ENCODE peak calls at places on chromosomes 13 and 19, in six cellular contexts. O, X, P, S, Z and J are unnamed samples.

GRCh38 chr19:16627194-16627927 is 643 bp downstream of the MED26 start:
- DNase-seq in S (peak), X (no peak), O (peak), Z (no peak), P (peak), J (no peak)

GRCh38 chr19:29610574-29611271 is 4.6 kb downstream of the POP4 start:
- DNase-seq in S (peak), P (peak), O (peak), X (peak), Z (peak), J (peak)

GRCh38 chr19:32779082-32779481 is 59.5 kb downstream of the TDRD12 start:
- DNase-seq in P (no peak), Z (no peak), X (no peak), S (no peak), O (no peak), J (peak)

GRCh38 chr13:40566811-40567210 is 99.6 kb downstream of the FOXO1 start:
- DNase-seq in P (no peak), S (no peak), O (no peak), X (no peak), Z (no peak), J (no peak)

GRCh38 chr13:101911752-101912151 is 459.3 kb downstream of the ITGBL1 start:
- DNase-seq in X (no peak), O (no peak), P (no peak), Z (no peak), S (no peak), J (no peak)

GRCh38 chr13:33678906-33679657 is 138.9 kb upstream of the RFC3 start:
- DNase-seq in P (no peak), Z (peak), O (peak), S (no peak), X (no peak), J (peak)

GRCh38 chr19:7482584-7483439 is 6.0 kb downstream of the PEX11G start:
- DNase-seq in P (no peak), X (peak), O (peak), Z (no peak), S (no peak), J (peak)

GRCh38 chr19:35408284-35409171 is 37.7 kb downstream of the GPR42 start:
- DNase-seq in Z (no peak), O (no peak), X (no peak), S (no peak), P (no peak), J (no peak)

GRCh38 chr19:18208098-18208951 is 4.5 kb upstream of the RAB3A start:
- DNase-seq in Z (peak), P (no peak), X (no peak), S (no peak), O (no peak), J (peak)

GRCh38 chr19:19061491-19061890 is 2.3 kb upstream of the SLC25A42 start:
- DNase-seq in S (no peak), O (no peak), X (no peak), P (no peak), Z (no peak), J (no peak)

GRCh38 chr19:18558202-18558555 is 509 bp downstream of the KXD1 start:
- DNase-seq in X (no peak), P (peak), O (no peak), S (no peak), Z (no peak), J (no peak)

GRCh38 chr13:28013482-28013881 is 25.0 kb upstream of the URAD start:
- DNase-seq in S (no peak), O (no peak), P (no peak), Z (no peak), X (no peak), J (no peak)

GRCh38 chr13:113602291-113602970 is 17.9 kb downstream of the TFDP1 start:
- DNase-seq in X (no peak), S (no peak), O (no peak), P (no peak), Z (no peak), J (no peak)

GRCh38 chr19:1826557-1827521 is 14.8 kb upstream of the ATP8B3 start:
- DNase-seq in P (no peak), S (no peak), X (no peak), O (no peak), Z (no peak), J (peak)

GRCh38 chr13:29846475-29847256 is 3.8 kb downstream of the UBL3 start:
- DNase-seq in Z (no peak), X (no peak), O (no peak), P (no peak), S (no peak), J (no peak)
- H3K27ac ChIP-seq in Z (peak), X (no peak), O (no peak), P (no peak), S (no peak), J (no peak)

DNA sequence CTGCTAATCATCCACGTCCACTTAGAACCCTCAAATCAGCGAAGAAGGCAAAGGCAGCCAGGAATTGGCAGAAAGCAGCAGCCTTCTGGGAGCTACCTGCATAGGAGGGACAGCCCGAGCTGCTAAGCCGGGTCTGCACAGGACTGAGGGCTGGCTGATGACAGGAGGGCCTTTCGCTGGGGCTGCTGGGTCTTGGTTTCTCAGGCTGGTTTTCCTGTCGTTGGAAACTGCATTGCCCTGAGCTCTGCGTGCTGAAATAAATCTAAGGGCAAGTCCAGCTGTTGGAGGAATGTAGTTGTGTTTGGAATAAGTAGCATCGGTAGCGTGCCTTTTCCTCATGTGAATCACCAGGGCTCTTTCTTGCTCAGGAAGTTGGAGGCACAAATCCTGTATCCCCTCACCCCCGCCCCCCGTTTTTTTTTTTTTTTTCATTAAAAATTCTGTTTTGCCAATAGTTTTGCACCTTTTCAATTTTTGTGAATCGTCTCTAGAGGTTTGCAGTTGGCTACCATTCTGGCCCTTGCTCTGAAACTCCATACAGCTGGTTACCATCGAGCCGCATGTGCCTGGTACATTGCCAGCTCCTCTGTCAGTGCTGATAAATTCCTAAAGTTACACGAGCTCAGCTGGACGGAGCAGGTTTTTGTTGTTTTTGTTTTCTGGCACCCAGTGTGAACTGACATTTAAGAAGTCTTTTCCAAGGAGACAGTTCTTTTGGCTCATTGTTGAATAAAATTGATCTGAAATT is 193.9 kb upstream of the RNF113B start:
- DNase-seq in X (no peak), Z (no peak), S (no peak), O (no peak), P (peak), J (no peak)
- H3K27ac ChIP-seq in X (no peak), Z (no peak), S (peak), O (no peak), P (no peak), J (peak)

DNA sequence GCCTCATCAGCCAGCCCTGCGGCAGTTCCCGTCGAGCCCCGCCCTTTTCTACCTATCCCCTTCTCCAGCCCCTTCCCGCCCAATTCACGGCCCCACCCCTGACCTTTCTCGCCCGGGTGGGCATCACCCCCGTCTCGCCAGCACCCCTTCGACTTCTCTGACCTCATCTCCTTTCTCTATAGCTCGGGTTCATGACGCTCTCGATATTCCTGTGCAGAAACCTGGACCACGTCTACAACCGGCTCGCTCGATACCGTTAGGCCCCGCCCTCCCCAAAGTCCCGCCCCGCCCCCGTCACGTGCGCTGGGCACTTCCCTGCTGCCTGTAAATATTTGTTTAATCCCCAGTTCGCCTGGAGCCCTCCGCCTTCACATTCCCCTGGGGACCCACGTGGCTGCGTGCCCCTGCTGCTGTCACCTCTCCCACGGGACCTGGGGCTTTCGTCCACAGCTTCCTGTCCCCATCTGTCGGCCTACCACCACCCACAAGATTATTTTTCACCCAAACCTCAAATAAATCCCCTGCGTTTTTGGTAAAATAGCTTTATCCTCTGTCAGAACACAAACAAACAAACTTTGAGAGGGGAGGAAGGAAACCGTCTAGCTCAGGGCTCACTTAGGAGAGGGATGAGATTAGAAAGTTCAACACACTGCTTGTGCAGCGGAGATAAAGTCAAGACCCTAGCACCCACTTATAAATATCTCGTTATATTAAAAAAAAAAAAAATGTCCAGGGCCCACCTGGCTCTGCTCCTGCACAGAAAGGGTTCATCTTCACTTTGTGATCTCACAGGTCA is 5.1 kb downstream of the CD37 start:
- DNase-seq in X (no peak), O (peak), Z (no peak), P (peak), S (no peak), J (peak)
- H3K27ac ChIP-seq in X (no peak), O (peak), Z (no peak), P (no peak), S (peak), J (peak)

GRCh38 chr13:24215732-24216131 is 55.2 kb downstream of the SPATA13 start:
- DNase-seq in S (no peak), X (no peak), O (no peak), P (no peak), Z (no peak), J (no peak)
- H3K27ac ChIP-seq in S (no peak), X (no peak), O (no peak), P (no peak), Z (no peak), J (no peak)

GRCh38 chr13:89515948-89516347 is 1831.5 kb upstream of the MIR17HG start:
- DNase-seq in O (no peak), S (no peak), Z (no peak), X (no peak), P (no peak), J (no peak)
- H3K27ac ChIP-seq in O (no peak), S (no peak), Z (no peak), X (no peak), P (no peak), J (no peak)